ENCODE peak calls at places on chromosomes 13 and 19, in seven cellular contexts. V is CD4-positive, alpha-beta T cell; G is keratinocyte; U is NB4; K is ovary; F is endothelial cell; W is GM06990. R is an unnamed sample.

GRCh38 chr13:62357887-62358645 is 942.4 kb upstream of the PCDH20 start:
- DNase-seq in V (no peak), G (no peak), U (peak; percentile 58), K (no peak), F (peak; percentile 65), W (no peak), R (no peak)

GRCh38 chr13:74246398-74246975 is 112.3 kb upstream of the KLF12 start:
- DNase-seq in V (no peak), G (no peak), U (no peak), K (no peak), F (no peak), W (no peak), R (peak; percentile 69)

GRCh38 chr19:11041966-11042627 is 47.2 kb upstream of the LDLR start:
- DNase-seq in V (no peak), G (no peak), U (no peak), K (no peak), F (no peak), W (no peak), R (no peak)

GRCh38 chr19:35304036-35304435 is 12.1 kb downstream of the MAG start:
- DNase-seq in V (no peak), G (no peak), U (no peak), K (no peak), F (no peak), W (no peak), R (no peak)

GRCh38 chr19:28359819-28360414 is 853.0 kb downstream of the UQCRFS1 start:
- DNase-seq in V (no peak), G (no peak), U (no peak), K (no peak), F (no peak), W (no peak), R (no peak)

GRCh38 chr13:111950697-111951096 is 116.3 kb upstream of the SOX1 start:
- DNase-seq in V (no peak), G (no peak), U (no peak), K (no peak), F (no peak), W (no peak), R (no peak)

GRCh38 chr13:57933606-57934005 is 302.1 kb downstream of the PCDH17 start:
- DNase-seq in V (no peak), G (no peak), U (no peak), K (no peak), F (no peak), W (no peak), R (no peak)

GRCh38 chr13:38348890-38349289 is 761 bp upstream of the UFM1 start:
- DNase-seq in V (no peak), G (no peak), U (peak; percentile 26), K (no peak), F (no peak), W (peak; percentile 4), R (no peak)

GRCh38 chr19:12825259-12826131 is 8.9 kb downstream of the RTBDN start:
- DNase-seq in V (no peak), G (no peak), U (no peak), K (no peak), F (peak; percentile 83), W (no peak), R (no peak)
- TF ChIP-seq CTCF in V (peak; percentile 16), G (peak; percentile 58), U (no peak), K (no peak), F (peak; percentile 76), W (peak; percentile 34), R (peak; percentile 24)

GRCh38 chr19:50147462-50148423 is 15.3 kb downstream of the IZUMO2 start:
- DNase-seq in V (peak; percentile 71), G (no peak), U (peak; percentile 44), K (peak; percentile 87), F (no peak), W (peak; percentile 71), R (peak; percentile 94)
- TF ChIP-seq CTCF in V (peak; percentile 53), G (peak; percentile 48), U (no peak), K (peak; percentile 33), F (no peak), W (peak; percentile 73), R (peak; percentile 38)

GRCh38 chr13:40667622-40667978 is 1.2 kb upstream of the FOXO1 start:
- DNase-seq in V (no peak), G (no peak), U (no peak), K (no peak), F (no peak), W (no peak), R (no peak)

GRCh38 chr13:40670307-40670706 is 3.9 kb upstream of the FOXO1 start:
- DNase-seq in V (no peak), G (no peak), U (no peak), K (no peak), F (no peak), W (no peak), R (no peak)

GRCh38 chr13:40666058-40666904 is at the start of gene FOXO1:
- DNase-seq in V (peak; percentile 89), G (no peak), U (peak; percentile 92), K (peak; percentile 94), F (peak; percentile 91), W (peak; percentile 91), R (peak; percentile 94)

GRCh38 chr13:40666905-40667621 is 622 bp upstream of the FOXO1 start:
- DNase-seq in V (peak; percentile 15), G (no peak), U (peak; percentile 69), K (peak; percentile 71), F (peak; percentile 76), W (no peak), R (peak; percentile 65)

DNA sequence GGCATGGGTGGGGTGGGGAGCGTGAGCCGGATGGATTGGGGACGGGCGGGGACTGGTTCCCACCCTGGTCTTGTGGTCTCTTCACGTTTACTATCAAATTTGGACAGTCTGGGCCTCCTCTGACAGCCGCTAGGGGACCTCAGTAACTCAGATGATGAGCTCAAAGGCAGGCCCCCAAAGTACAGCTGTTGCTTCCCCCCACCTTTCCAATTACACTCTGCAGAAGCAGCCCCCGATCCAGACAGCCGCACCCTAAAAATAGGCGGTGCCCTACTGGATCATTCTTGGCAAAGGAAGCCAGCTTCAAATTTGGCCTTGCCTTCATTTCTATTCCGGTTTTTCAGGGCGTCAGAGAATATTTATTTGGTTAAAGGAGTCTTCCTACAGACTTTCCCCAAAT is 1.9 kb upstream of the FOXO1 start:
- DNase-seq in V (peak; percentile 16), G (no peak), U (peak; percentile 22), K (no peak), F (peak; percentile 29), W (no peak), R (peak; percentile 50)
- TF ChIP-seq CTCF in V (peak; percentile 51), G (peak; percentile 74), U (no peak), K (no peak), F (peak; percentile 51), W (peak; percentile 89), R (peak; percentile 36)

GRCh38 chr19:50158577-50158976 is 4.5 kb downstream of the IZUMO2 start:
- DNase-seq in V (no peak), G (no peak), U (no peak), K (no peak), F (no peak), W (no peak), R (no peak)

GRCh38 chr19:50154529-50154928 is 8.6 kb downstream of the IZUMO2 start:
- DNase-seq in V (no peak), G (no peak), U (no peak), K (no peak), F (no peak), W (no peak), R (no peak)

GRCh38 chr19:50159078-50159477 is 4.0 kb downstream of the IZUMO2 start:
- DNase-seq in V (no peak), G (no peak), U (no peak), K (no peak), F (no peak), W (no peak), R (no peak)

GRCh38 chr19:50152578-50152977 is 10.5 kb downstream of the IZUMO2 start:
- DNase-seq in V (no peak), G (no peak), U (no peak), K (no peak), F (no peak), W (no peak), R (no peak)

GRCh38 chr19:50155520-50156109 is 7.5 kb downstream of the IZUMO2 start:
- DNase-seq in V (no peak), G (no peak), U (no peak), K (no peak), F (no peak), W (no peak), R (no peak)
- TF ChIP-seq CTCF in V (no peak), G (no peak), U (peak; percentile 29), K (no peak), F (no peak), W (peak; percentile 43), R (no peak)

GRCh38 chr19:29890392-29890791 is 51.6 kb upstream of the URI1 start:
- DNase-seq in V (no peak), G (no peak), U (no peak), K (no peak), F (no peak), W (no peak), R (no peak)

GRCh38 chr19:29889702-29890101 is 52.3 kb upstream of the URI1 start:
- DNase-seq in V (no peak), G (no peak), U (no peak), K (no peak), F (no peak), W (no peak), R (no peak)

GRCh38 chr19:29884466-29884865 is 57.6 kb upstream of the URI1 start:
- DNase-seq in V (no peak), G (no peak), U (no peak), K (peak; percentile 22), F (no peak), W (no peak), R (no peak)

GRCh38 chr19:29886535-29886934 is 55.5 kb upstream of the URI1 start:
- DNase-seq in V (no peak), G (no peak), U (no peak), K (no peak), F (no peak), W (no peak), R (no peak)

DNA sequence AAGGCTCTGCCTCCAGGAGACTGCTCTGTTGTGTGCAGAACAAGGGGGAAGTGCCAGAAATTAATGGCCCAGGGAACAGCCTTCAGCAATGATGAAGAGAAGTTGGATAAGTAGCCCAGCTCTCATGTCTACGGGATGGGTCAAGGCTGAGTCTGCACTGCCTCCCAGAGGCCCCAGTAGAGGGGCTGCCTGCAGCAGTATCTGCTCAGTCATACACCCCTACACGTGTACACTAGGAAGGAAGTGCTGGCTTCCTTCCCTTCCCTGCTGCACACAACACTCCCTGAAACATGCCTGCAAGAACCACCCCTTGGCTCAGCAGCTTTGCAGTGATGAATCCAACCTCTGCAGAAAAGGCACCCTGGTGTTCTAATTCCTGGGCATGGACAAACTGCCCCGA is 54.5 kb upstream of the URI1 start:
- DNase-seq in V (no peak), G (no peak), U (peak; percentile 60), K (peak; percentile 19), F (peak; percentile 40), W (no peak), R (no peak)
- TF ChIP-seq CTCF in V (no peak), G (no peak), U (peak; percentile 12), K (no peak), F (no peak), W (no peak), R (no peak)